ENCODE peak calls at places on chromosomes 11 and 22, in ten cellular contexts. X is AG09309, N is astrocyte of the spinal cord, T is psoas muscle, R is kidney, A is mucosa of descending colon, D is GM13977, V is neural crest cell, Q is fibroblast of lung, C is BE2C. E is an unnamed sample.

GRCh38 chr11:123193742-123194141 is 1.3 kb downstream of the CLMP start:
- DNase-seq in X (no peak), N (no peak), T (no peak), R (no peak), A (no peak), D (no peak), V (no peak), Q (no peak), C (no peak), E (no peak)

GRCh38 chr22:37741312-37741795 is 44.5 kb downstream of the TRIOBP start:
- DNase-seq in X (peak), N (peak), T (peak), R (peak), A (peak), D (no peak), V (no peak), Q (peak), C (peak), E (no peak)

GRCh38 chr22:35444685-35445399 is 44.9 kb downstream of the MCM5 start:
- DNase-seq in X (no peak), N (no peak), T (no peak), R (no peak), A (no peak), D (no peak), V (no peak), Q (no peak), C (no peak), E (no peak)

GRCh38 chr11:132942611-132943324 is 589.5 kb downstream of the OPCML start:
- DNase-seq in X (no peak), N (no peak), T (no peak), R (no peak), A (no peak), D (no peak), V (peak), Q (no peak), C (no peak), E (no peak)

GRCh38 chr11:96033054-96033453 is 109.1 kb upstream of the MTMR2 start:
- DNase-seq in X (no peak), N (no peak), T (no peak), R (no peak), A (no peak), D (no peak), V (no peak), Q (no peak), C (no peak), E (no peak)

GRCh38 chr11:10314199-10315072 is 9.6 kb downstream of the ADM start:
- DNase-seq in X (no peak), N (peak), T (no peak), R (no peak), A (no peak), D (no peak), V (no peak), Q (peak), C (no peak), E (peak)

GRCh38 chr22:48938741-48939140 is 888.9 kb downstream of the BRD1 start:
- DNase-seq in X (no peak), N (no peak), T (no peak), R (no peak), A (no peak), D (no peak), V (no peak), Q (no peak), C (no peak), E (no peak)

GRCh38 chr11:31815743-31816466 is 4.8 kb upstream of the PAX6 start:
- DNase-seq in X (no peak), N (no peak), T (no peak), R (no peak), A (no peak), D (peak), V (peak), Q (peak), C (no peak), E (no peak)

GRCh38 chr22:39364646-39365405 is 15.0 kb downstream of the SYNGR1 start:
- DNase-seq in X (no peak), N (no peak), T (no peak), R (no peak), A (no peak), D (no peak), V (no peak), Q (peak), C (no peak), E (no peak)

GRCh38 chr22:42653992-42654391 is 4.8 kb upstream of the CYB5R3 start:
- DNase-seq in X (no peak), N (no peak), T (no peak), R (no peak), A (no peak), D (no peak), V (no peak), Q (no peak), C (no peak), E (no peak)

GRCh38 chr11:22338465-22338810 is 257 bp downstream of the SLC17A6 start:
- DNase-seq in X (no peak), N (no peak), T (no peak), R (no peak), A (no peak), D (no peak), V (no peak), Q (no peak), C (no peak), E (no peak)

GRCh38 chr11:71281901-71282300 is 29.5 kb upstream of the SHANK2 start:
- DNase-seq in X (no peak), N (no peak), T (no peak), R (no peak), A (no peak), D (no peak), V (no peak), Q (no peak), C (no peak), E (no peak)

GRCh38 chr22:27310966-27311665 is 490.4 kb downstream of the MN1 start:
- DNase-seq in X (no peak), N (no peak), T (no peak), R (no peak), A (no peak), D (no peak), V (no peak), Q (no peak), C (no peak), E (no peak)

GRCh38 chr11:78365381-78365792 is 52.2 kb downstream of the GAB2 start:
- DNase-seq in X (no peak), N (no peak), T (no peak), R (no peak), A (no peak), D (no peak), V (no peak), Q (peak), C (no peak), E (no peak)

GRCh38 chr11:93942176-93942575 is 79.0 kb upstream of the HEPHL1 start:
- DNase-seq in X (no peak), N (no peak), T (no peak), R (no peak), A (no peak), D (no peak), V (no peak), Q (no peak), C (no peak), E (no peak)

GRCh38 chr11:14499178-14499559 is 442 bp downstream of the COPB1 start:
- DNase-seq in X (no peak), N (peak), T (no peak), R (peak), A (peak), D (peak), V (peak), Q (no peak), C (peak), E (peak)

GRCh38 chr22:46969491-46969890 is 207.0 kb downstream of the TBC1D22A start:
- DNase-seq in X (no peak), N (no peak), T (no peak), R (no peak), A (no peak), D (peak), V (no peak), Q (no peak), C (no peak), E (peak)

GRCh38 chr11:109902764-109903436 is 190.3 kb upstream of the ZC3H12C start:
- DNase-seq in X (no peak), N (no peak), T (no peak), R (no peak), A (no peak), D (no peak), V (no peak), Q (no peak), C (no peak), E (no peak)

GRCh38 chr11:46900091-46900746 is 18.1 kb downstream of the LRP4 start:
- DNase-seq in X (no peak), N (no peak), T (no peak), R (no peak), A (no peak), D (no peak), V (no peak), Q (no peak), C (no peak), E (no peak)

GRCh38 chr11:10379022-10379421 is 74.1 kb downstream of the ADM start:
- DNase-seq in X (no peak), N (no peak), T (no peak), R (no peak), A (no peak), D (no peak), V (peak), Q (no peak), C (no peak), E (no peak)

GRCh38 chr11:116689413-116690127 is 83.2 kb downstream of the BUD13 start:
- DNase-seq in X (no peak), N (no peak), T (no peak), R (no peak), A (no peak), D (no peak), V (no peak), Q (no peak), C (no peak), E (no peak)

GRCh38 chr22:43001271-43002197 is 13.4 kb downstream of the PACSIN2 start:
- DNase-seq in X (no peak), N (peak), T (no peak), R (no peak), A (no peak), D (no peak), V (no peak), Q (peak), C (no peak), E (peak)

GRCh38 chr11:2671748-2672147 is 28.0 kb downstream of the KCNQ1OT1 start:
- DNase-seq in X (no peak), N (no peak), T (no peak), R (peak), A (no peak), D (no peak), V (no peak), Q (no peak), C (no peak), E (no peak)

GRCh38 chr22:49483946-49484345 is 343.7 kb downstream of the BRD1 start:
- DNase-seq in X (no peak), N (no peak), T (no peak), R (no peak), A (no peak), D (no peak), V (no peak), Q (no peak), C (no peak), E (no peak)

GRCh38 chr22:24390576-24390975 is 36.8 kb upstream of the ADORA2A start:
- DNase-seq in X (no peak), N (no peak), T (peak), R (no peak), A (no peak), D (no peak), V (no peak), Q (no peak), C (no peak), E (no peak)

GRCh38 chr11:121086866-121087265 is 14.2 kb upstream of the TECTA start:
- DNase-seq in X (no peak), N (peak), T (no peak), R (no peak), A (no peak), D (no peak), V (no peak), Q (peak), C (no peak), E (no peak)

GRCh38 chr11:94154095-94154856 is 25.6 kb downstream of the PANX1 start:
- DNase-seq in X (no peak), N (no peak), T (no peak), R (no peak), A (no peak), D (no peak), V (no peak), Q (peak), C (no peak), E (no peak)

GRCh38 chr11:60785806-60786361 is 751 bp downstream of the MS4A10 start:
- DNase-seq in X (no peak), N (peak), T (no peak), R (peak), A (no peak), D (no peak), V (no peak), Q (peak), C (no peak), E (no peak)

GRCh38 chr11:11288972-11289616 is 64.0 kb downstream of the CSNK2A3 start:
- DNase-seq in X (no peak), N (no peak), T (no peak), R (no peak), A (no peak), D (no peak), V (no peak), Q (no peak), C (no peak), E (no peak)

GRCh38 chr22:32448980-32449379 is 15.3 kb downstream of the BPIFC start:
- DNase-seq in X (no peak), N (no peak), T (no peak), R (no peak), A (no peak), D (no peak), V (no peak), Q (no peak), C (no peak), E (no peak)

GRCh38 chr22:32446321-32446720 is 17.9 kb downstream of the BPIFC start:
- DNase-seq in X (no peak), N (no peak), T (no peak), R (no peak), A (no peak), D (no peak), V (no peak), Q (no peak), C (no peak), E (no peak)

GRCh38 chr22:32444068-32444467 is 20.2 kb downstream of the BPIFC start:
- DNase-seq in X (no peak), N (no peak), T (no peak), R (no peak), A (no peak), D (peak), V (no peak), Q (no peak), C (peak), E (peak)
- TF ChIP-seq CTCF in X (peak), N (peak), T (no peak), R (peak), A (no peak), D (peak), V (peak), Q (no peak), C (peak), E (peak)

GRCh38 chr11:124586247-124586860 is 16.6 kb downstream of the OR8A1 start:
- DNase-seq in X (peak), N (peak), T (peak), R (no peak), A (no peak), D (peak), V (peak), Q (peak), C (peak), E (peak)
- TF ChIP-seq CTCF in X (peak), N (peak), T (peak), R (peak), A (peak), D (peak), V (peak), Q (peak), C (peak), E (peak)

GRCh38 chr11:33157103-33158027 is 3.9 kb downstream of the CSTF3 start:
- DNase-seq in X (no peak), N (no peak), T (no peak), R (no peak), A (no peak), D (no peak), V (no peak), Q (peak), C (no peak), E (no peak)

GRCh38 chr11:33158596-33158995 is 2.7 kb downstream of the CSTF3 start:
- DNase-seq in X (no peak), N (no peak), T (no peak), R (no peak), A (no peak), D (no peak), V (no peak), Q (no peak), C (no peak), E (no peak)

GRCh38 chr11:33160587-33160986 is 693 bp downstream of the CSTF3 start:
- DNase-seq in X (no peak), N (no peak), T (no peak), R (no peak), A (no peak), D (no peak), V (no peak), Q (no peak), C (no peak), E (no peak)

GRCh38 chr11:33160147-33160546 is 1.1 kb downstream of the CSTF3 start:
- DNase-seq in X (no peak), N (peak), T (no peak), R (no peak), A (no peak), D (no peak), V (no peak), Q (peak), C (no peak), E (no peak)

GRCh38 chr11:33161120-33162005 is at the start of gene CSTF3:
- DNase-seq in X (peak), N (peak), T (peak), R (peak), A (peak), D (peak), V (peak), Q (peak), C (peak), E (peak)
- TF ChIP-seq CTCF in X (peak), N (peak), T (peak), R (peak), A (peak), D (no peak), V (peak), Q (peak), C (peak), E (no peak)

GRCh38 chr22:25899566-25899965 is 157.6 kb downstream of the MYO18B start:
- DNase-seq in X (no peak), N (no peak), T (no peak), R (no peak), A (no peak), D (no peak), V (no peak), Q (no peak), C (no peak), E (no peak)

GRCh38 chr22:25896592-25896991 is 154.6 kb downstream of the MYO18B start:
- DNase-seq in X (no peak), N (no peak), T (no peak), R (no peak), A (no peak), D (no peak), V (no peak), Q (no peak), C (no peak), E (no peak)

GRCh38 chr22:25900390-25900789 is 158.4 kb downstream of the MYO18B start:
- DNase-seq in X (no peak), N (no peak), T (no peak), R (no peak), A (no peak), D (no peak), V (no peak), Q (no peak), C (no peak), E (no peak)

GRCh38 chr22:25900880-25901279 is 158.9 kb downstream of the MYO18B start:
- DNase-seq in X (no peak), N (no peak), T (peak), R (no peak), A (no peak), D (no peak), V (no peak), Q (no peak), C (peak), E (no peak)

DNA sequence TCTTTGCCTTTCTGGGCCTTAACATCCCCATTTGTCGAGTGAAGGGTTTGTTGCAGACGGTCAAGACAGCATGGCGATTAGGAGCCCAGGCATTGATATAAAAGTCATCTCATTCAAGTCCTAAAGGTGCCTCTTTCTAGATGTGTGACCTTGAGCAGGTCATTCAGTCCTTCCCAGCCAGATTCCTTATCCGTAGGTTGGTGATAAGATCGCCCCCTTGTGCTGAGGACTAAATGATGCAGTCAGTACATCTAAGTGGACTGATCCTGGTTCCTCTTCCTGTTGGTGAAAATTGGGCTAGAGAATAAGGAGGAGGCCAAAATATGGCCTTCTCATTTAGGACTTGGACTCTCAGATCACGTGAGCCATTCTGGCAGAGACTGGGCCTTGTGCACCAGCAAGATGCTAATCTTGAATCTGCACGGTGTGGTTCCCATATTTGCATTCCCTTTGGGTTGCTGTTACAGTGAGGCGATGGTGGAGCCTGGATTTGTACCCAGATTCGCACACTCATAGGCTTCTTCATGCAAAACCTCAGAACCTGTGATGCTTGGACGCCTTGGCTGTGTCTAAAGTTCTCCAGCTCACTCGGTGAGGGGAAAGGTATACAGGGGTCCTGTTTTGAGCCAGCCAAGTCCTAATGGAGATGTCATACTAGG is 156.8 kb downstream of the MYO18B start:
- DNase-seq in X (no peak), N (no peak), T (no peak), R (no peak), A (no peak), D (peak), V (peak), Q (no peak), C (no peak), E (peak)
- TF ChIP-seq CTCF in X (no peak), N (no peak), T (no peak), R (no peak), A (no peak), D (peak), V (peak), Q (no peak), C (peak), E (no peak)

GRCh38 chr11:57567210-57567511 is 311 bp downstream of the UBE2L6 start:
- DNase-seq in X (no peak), N (peak), T (no peak), R (no peak), A (no peak), D (peak), V (no peak), Q (no peak), C (no peak), E (peak)

GRCh38 chr11:57567512-57568329 is at the start of gene UBE2L6:
- DNase-seq in X (no peak), N (peak), T (peak), R (peak), A (peak), D (peak), V (peak), Q (peak), C (peak), E (peak)

GRCh38 chr11:57566564-57567209 is 785 bp downstream of the UBE2L6 start:
- DNase-seq in X (no peak), N (no peak), T (no peak), R (no peak), A (no peak), D (peak), V (no peak), Q (no peak), C (no peak), E (peak)

GRCh38 chr11:57566035-57566504 is 1.4 kb downstream of the UBE2L6 start:
- DNase-seq in X (peak), N (peak), T (no peak), R (no peak), A (no peak), D (peak), V (no peak), Q (peak), C (no peak), E (peak)

DNA sequence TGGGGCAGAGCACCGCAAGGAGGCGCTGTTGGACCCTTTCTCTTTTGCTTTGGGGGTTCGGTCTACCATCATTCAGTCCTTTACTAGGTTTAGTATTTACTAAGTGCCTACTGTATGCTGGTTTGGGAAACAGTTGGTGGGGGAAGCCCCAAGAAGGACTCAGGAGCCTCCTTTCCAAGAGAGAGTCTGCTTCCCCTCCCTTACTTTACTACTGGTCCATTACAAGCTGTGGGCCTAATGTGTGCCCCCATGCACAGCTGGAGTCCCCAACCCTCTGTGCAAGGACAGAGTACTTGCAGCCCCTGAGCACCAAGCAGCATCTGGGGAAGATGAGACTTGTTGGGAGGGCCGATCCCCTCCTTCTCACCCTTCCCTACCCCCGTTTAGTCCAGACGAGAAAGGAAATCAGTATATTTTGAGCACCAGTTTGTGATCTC is 876 bp upstream of the UBE2L6 start:
- DNase-seq in X (peak), N (peak), T (peak), R (no peak), A (no peak), D (no peak), V (peak), Q (peak), C (peak), E (peak)
- TF ChIP-seq CTCF in X (peak), N (peak), T (peak), R (peak), A (peak), D (peak), V (peak), Q (peak), C (peak), E (peak)

GRCh38 chr11:76236092-76237026 is 30.1 kb upstream of the WNT11 start:
- DNase-seq in X (no peak), N (no peak), T (peak), R (peak), A (peak), D (peak), V (no peak), Q (peak), C (peak), E (peak)

GRCh38 chr11:76233196-76233921 is 27.1 kb upstream of the WNT11 start:
- DNase-seq in X (no peak), N (no peak), T (peak), R (peak), A (peak), D (no peak), V (no peak), Q (no peak), C (no peak), E (no peak)

GRCh38 chr11:76233936-76234703 is 27.8 kb upstream of the WNT11 start:
- DNase-seq in X (no peak), N (peak), T (peak), R (peak), A (peak), D (peak), V (peak), Q (peak), C (peak), E (peak)

GRCh38 chr11:76235233-76236091 is 29.2 kb upstream of the WNT11 start:
- DNase-seq in X (peak), N (peak), T (peak), R (peak), A (peak), D (peak), V (peak), Q (peak), C (peak), E (peak)

GRCh38 chr11:76234704-76235232 is 28.5 kb upstream of the WNT11 start:
- DNase-seq in X (no peak), N (no peak), T (peak), R (peak), A (peak), D (peak), V (no peak), Q (no peak), C (no peak), E (no peak)
- TF ChIP-seq CTCF in X (no peak), N (no peak), T (no peak), R (no peak), A (no peak), D (no peak), V (no peak), Q (no peak), C (no peak), E (no peak)

E was measured in activated CD8-positive, alpha-beta T cell treated with anti-CD3 and anti-CD28 coated beads for 36 hours.